ENCODE peak calls at places on chromosomes 13 and 19, in six cellular contexts. One of them, this sample, is unnamed.
A peak's percentile ranks its signal among the peaks of the same experiment; 100 is the strongest.

GRCh38 chr13:112714772-112715569 is 25.1 kb downstream of the ATP11A start:
- DNase-seq in heart right ventricle: no peak
- DNase-seq in PC-3: no peak
- DNase-seq in right atrium auricular region: no peak
- DNase-seq in epithelial cell of prostate: no peak
- DNase-seq in SJCRH30: peak; percentile 15
- DNase-seq in this sample: no peak

GRCh38 chr19:11504502-11505031 is 1.1 kb downstream of the ZNF653 start:
- DNase-seq in heart right ventricle: no peak
- DNase-seq in PC-3: peak; percentile 36
- DNase-seq in right atrium auricular region: no peak
- DNase-seq in epithelial cell of prostate: no peak
- DNase-seq in SJCRH30: no peak
- DNase-seq in this sample: no peak

GRCh38 chr19:13172335-13173128 is 22.3 kb downstream of the IER2 start:
- DNase-seq in heart right ventricle: peak; percentile 78
- DNase-seq in PC-3: peak; percentile 98
- DNase-seq in right atrium auricular region: peak; percentile 88
- DNase-seq in epithelial cell of prostate: no peak
- DNase-seq in SJCRH30: peak; percentile 95
- DNase-seq in this sample: no peak

GRCh38 chr13:91280806-91281205 is 66.7 kb upstream of the MIR17HG start:
- DNase-seq in heart right ventricle: no peak
- DNase-seq in PC-3: peak; percentile 22
- DNase-seq in right atrium auricular region: no peak
- DNase-seq in epithelial cell of prostate: no peak
- DNase-seq in SJCRH30: peak; percentile 14
- DNase-seq in this sample: no peak

GRCh38 chr13:80084086-80084676 is 256.7 kb downstream of the SPRY2 start:
- DNase-seq in heart right ventricle: no peak
- DNase-seq in PC-3: peak; percentile 64
- DNase-seq in right atrium auricular region: no peak
- DNase-seq in epithelial cell of prostate: no peak
- DNase-seq in SJCRH30: peak; percentile 73
- DNase-seq in this sample: no peak

GRCh38 chr19:1750343-1751021 is 2.8 kb upstream of the ONECUT3 start:
- DNase-seq in heart right ventricle: no peak
- DNase-seq in PC-3: no peak
- DNase-seq in right atrium auricular region: no peak
- DNase-seq in epithelial cell of prostate: no peak
- DNase-seq in SJCRH30: no peak
- DNase-seq in this sample: no peak

GRCh38 chr13:72314210-72314609 is 413.2 kb downstream of the MZT1 start:
- DNase-seq in heart right ventricle: no peak
- DNase-seq in PC-3: no peak
- DNase-seq in right atrium auricular region: no peak
- DNase-seq in epithelial cell of prostate: no peak
- DNase-seq in SJCRH30: no peak
- DNase-seq in this sample: no peak

GRCh38 chr19:29880498-29881081 is 61.4 kb upstream of the URI1 start:
- DNase-seq in heart right ventricle: no peak
- DNase-seq in PC-3: no peak
- DNase-seq in right atrium auricular region: no peak
- DNase-seq in epithelial cell of prostate: no peak
- DNase-seq in SJCRH30: no peak
- DNase-seq in this sample: no peak

GRCh38 chr13:107289540-107289939 is 721.6 kb upstream of the ARGLU1 start:
- DNase-seq in heart right ventricle: no peak
- DNase-seq in PC-3: no peak
- DNase-seq in right atrium auricular region: no peak
- DNase-seq in epithelial cell of prostate: no peak
- DNase-seq in SJCRH30: no peak
- DNase-seq in this sample: no peak

GRCh38 chr19:58409010-58409790 is 751 bp downstream of the ZNF584 start:
- DNase-seq in heart right ventricle: peak; percentile 33
- DNase-seq in PC-3: peak; percentile 56
- DNase-seq in right atrium auricular region: no peak
- DNase-seq in epithelial cell of prostate: no peak
- DNase-seq in SJCRH30: peak; percentile 58
- DNase-seq in this sample: no peak

GRCh38 chr13:100461309-100462035 is 127.1 kb downstream of the GGACT start:
- DNase-seq in heart right ventricle: no peak
- DNase-seq in PC-3: no peak
- DNase-seq in right atrium auricular region: no peak
- DNase-seq in epithelial cell of prostate: no peak
- DNase-seq in SJCRH30: peak; percentile 48
- DNase-seq in this sample: no peak

GRCh38 chr13:93800342-93800741 is 573.7 kb downstream of the GPC6 start:
- DNase-seq in heart right ventricle: no peak
- DNase-seq in PC-3: no peak
- DNase-seq in right atrium auricular region: no peak
- DNase-seq in epithelial cell of prostate: no peak
- DNase-seq in SJCRH30: no peak
- DNase-seq in this sample: no peak

GRCh38 chr19:56508282-56508778 is 675 bp downstream of the ZNF471 start:
- DNase-seq in heart right ventricle: no peak
- DNase-seq in PC-3: no peak
- DNase-seq in right atrium auricular region: no peak
- DNase-seq in epithelial cell of prostate: no peak
- DNase-seq in SJCRH30: no peak
- DNase-seq in this sample: no peak
- H3K27ac ChIP-seq in heart right ventricle: peak overlapping the region; percentile 98
- H3K27ac ChIP-seq in PC-3: no peak overlapping the region
- H3K27ac ChIP-seq in right atrium auricular region: peak overlapping the region; percentile 99
- H3K27ac ChIP-seq in epithelial cell of prostate: peak overlapping the region; percentile 85
- H3K27ac ChIP-seq in SJCRH30: peak overlapping the region; percentile 96
- H3K27ac ChIP-seq in this sample: peak overlapping the region; percentile 87

DNA sequence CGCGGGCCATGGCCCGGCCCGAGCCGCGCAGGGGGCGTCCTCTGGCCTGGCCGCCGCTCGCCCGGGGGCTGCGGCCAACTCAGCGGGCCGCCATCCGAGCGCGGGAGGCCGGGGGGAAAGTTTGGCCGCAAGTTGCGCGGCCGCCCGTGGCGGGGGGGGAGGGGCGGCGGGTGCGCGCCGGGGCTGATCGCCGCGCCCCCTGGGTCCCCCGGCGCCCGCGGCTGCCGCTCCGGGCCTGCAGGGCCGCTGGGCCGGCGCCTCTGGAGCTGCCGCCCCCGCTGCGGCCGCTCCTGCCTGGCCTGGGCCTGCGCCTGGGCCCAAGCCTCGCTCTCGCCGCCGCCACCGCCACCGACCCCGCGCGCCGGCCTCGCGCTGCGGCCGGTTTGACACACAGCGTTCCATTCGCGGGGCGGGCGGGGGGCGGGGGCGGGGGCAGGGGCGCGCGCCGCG is at the start of gene NR2F6:
- DNase-seq in heart right ventricle: no peak
- DNase-seq in PC-3: no peak
- DNase-seq in right atrium auricular region: no peak
- DNase-seq in epithelial cell of prostate: no peak
- DNase-seq in SJCRH30: no peak
- DNase-seq in this sample: no peak
- H3K27ac ChIP-seq in heart right ventricle: peak within 1 kb of the TSS; percentile 94
- H3K27ac ChIP-seq in PC-3: no peak within 1 kb of the TSS
- H3K27ac ChIP-seq in right atrium auricular region: peak within 1 kb of the TSS; percentile 78
- H3K27ac ChIP-seq in epithelial cell of prostate: peak within 1 kb of the TSS; percentile 84
- H3K27ac ChIP-seq in SJCRH30: peak within 1 kb of the TSS; percentile 83
- H3K27ac ChIP-seq in this sample: no peak within 1 kb of the TSS

DNA sequence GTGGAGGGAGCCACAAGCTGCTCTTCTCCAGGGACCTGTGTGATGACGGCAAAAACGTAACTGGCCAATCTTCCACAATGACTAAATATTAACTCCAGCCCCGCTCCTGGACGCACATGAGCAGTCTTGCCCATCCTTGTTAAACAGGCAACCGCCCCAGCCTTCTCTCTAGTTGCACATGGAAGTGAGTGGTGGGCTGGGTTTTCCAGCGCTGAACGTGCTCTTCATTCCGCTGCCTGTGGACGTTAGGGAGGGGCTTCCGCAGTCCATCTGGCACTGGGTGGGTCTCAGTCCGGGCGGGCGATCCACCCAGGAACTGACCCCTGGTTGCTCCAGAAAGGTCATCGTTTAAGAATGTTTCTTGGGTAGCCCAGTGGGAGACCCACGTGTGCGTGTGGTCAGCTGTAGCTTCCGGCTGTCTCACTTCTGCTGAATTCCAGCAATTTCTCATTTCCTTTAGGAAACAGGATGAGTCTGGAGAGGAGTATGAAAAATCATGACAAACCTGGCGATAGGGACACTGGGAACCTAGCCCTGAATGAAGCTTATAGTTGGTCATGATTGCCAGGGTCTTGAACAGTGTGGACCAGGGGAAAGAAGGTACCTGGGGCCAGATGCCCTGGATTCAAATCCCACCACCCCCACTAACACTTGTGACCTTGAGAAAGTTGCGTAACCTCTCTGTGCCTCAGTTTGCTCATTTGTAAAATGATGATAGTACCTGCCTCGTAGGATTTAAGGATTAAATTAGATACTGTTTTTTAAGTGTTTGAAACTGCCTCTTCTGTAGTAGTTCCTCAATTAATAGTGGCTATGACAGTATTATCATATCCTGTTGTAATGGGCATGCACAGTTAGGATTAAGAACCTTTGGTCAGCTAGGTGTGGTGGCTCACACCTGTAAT is 92.6 kb downstream of the SIPA1L3 start:
- DNase-seq in heart right ventricle: peak; percentile 30
- DNase-seq in PC-3: peak; percentile 96
- DNase-seq in right atrium auricular region: peak; percentile 76
- DNase-seq in epithelial cell of prostate: no peak
- DNase-seq in SJCRH30: peak; percentile 20
- DNase-seq in this sample: no peak
- H3K27ac ChIP-seq in heart right ventricle: peak overlapping the region; percentile 80
- H3K27ac ChIP-seq in PC-3: peak overlapping the region; percentile 96
- H3K27ac ChIP-seq in right atrium auricular region: peak overlapping the region; percentile 53
- H3K27ac ChIP-seq in epithelial cell of prostate: peak overlapping the region; percentile 99
- H3K27ac ChIP-seq in SJCRH30: peak overlapping the region; percentile 8
- H3K27ac ChIP-seq in this sample: no peak overlapping the region

DNA sequence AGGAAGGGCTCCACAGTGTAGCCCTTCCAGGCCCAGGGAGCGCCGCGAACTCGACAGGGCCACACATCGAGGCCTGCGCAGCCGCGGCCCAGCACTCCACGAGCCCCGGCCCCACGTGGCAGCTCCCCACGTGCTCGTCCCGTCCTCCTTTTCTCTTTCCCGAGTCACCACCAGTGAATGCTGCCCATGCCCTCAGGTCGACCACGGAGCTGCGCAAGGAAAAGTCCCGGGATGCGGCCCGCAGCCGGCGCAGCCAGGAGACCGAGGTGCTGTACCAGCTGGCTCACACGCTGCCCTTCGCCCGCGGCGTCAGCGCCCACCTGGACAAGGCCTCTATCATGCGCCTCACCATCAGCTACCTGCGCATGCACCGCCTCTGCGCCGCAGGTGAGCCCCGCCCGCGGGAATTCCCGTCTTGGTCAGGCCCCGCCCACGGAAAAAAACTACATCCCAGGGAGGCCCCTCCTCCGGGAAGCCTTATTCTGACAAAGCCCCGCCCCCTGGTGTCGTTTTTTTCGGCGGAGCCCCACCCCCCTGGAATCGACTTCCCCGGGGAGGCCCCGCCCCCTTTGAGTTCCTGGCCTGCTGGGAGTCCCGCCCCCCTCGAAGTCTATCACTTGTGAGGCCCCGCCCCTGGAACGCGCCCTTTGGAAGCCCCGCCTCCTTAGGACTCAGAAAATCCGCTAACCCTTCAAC is 7.0 kb downstream of the HIF3A start:
- DNase-seq in heart right ventricle: peak; percentile 68
- DNase-seq in PC-3: no peak
- DNase-seq in right atrium auricular region: peak; percentile 76
- DNase-seq in epithelial cell of prostate: no peak
- DNase-seq in SJCRH30: peak; percentile 28
- DNase-seq in this sample: peak; percentile 38
- H3K27ac ChIP-seq in heart right ventricle: peak overlapping the region; percentile 98
- H3K27ac ChIP-seq in PC-3: no peak overlapping the region
- H3K27ac ChIP-seq in right atrium auricular region: peak overlapping the region; percentile 96
- H3K27ac ChIP-seq in epithelial cell of prostate: no peak overlapping the region
- H3K27ac ChIP-seq in SJCRH30: no peak overlapping the region
- H3K27ac ChIP-seq in this sample: no peak overlapping the region

GRCh38 chr13:49441312-49441711 is 2.6 kb downstream of the CAB39L start:
- DNase-seq in heart right ventricle: no peak
- DNase-seq in PC-3: no peak
- DNase-seq in right atrium auricular region: no peak
- DNase-seq in epithelial cell of prostate: no peak
- DNase-seq in SJCRH30: no peak
- DNase-seq in this sample: no peak
- H3K27ac ChIP-seq in heart right ventricle: no peak overlapping the region
- H3K27ac ChIP-seq in PC-3: peak overlapping the region; percentile 23
- H3K27ac ChIP-seq in right atrium auricular region: no peak overlapping the region
- H3K27ac ChIP-seq in epithelial cell of prostate: no peak overlapping the region
- H3K27ac ChIP-seq in SJCRH30: no peak overlapping the region
- H3K27ac ChIP-seq in this sample: no peak overlapping the region

This sample was measured in keratinocyte.